ENCODE peak calls at places on chromosomes 2 and 18, in six cellular contexts. One of them, this sample, is unnamed.

GRCh38 chr2:54770676-54771075 is 47.2 kb downstream of the EML6 start:
- DNase-seq in neural progenitor cell: no peak
- DNase-seq in RPMI7951: peak; percentile 67
- DNase-seq in activated CD4-positive, alpha-beta T cell treated with anti-CD3 and anti-CD28 coated beads, Interleukin-2, amount 50 U/mL, for 24 hours: no peak
- DNase-seq in stimulated activated CD8-positive, alpha-beta memory T cell treated with anti-CD3 and anti-CD28 coated beads, Interleukin-7, amount 100 ng/mL, for 48 hours: no peak
- DNase-seq in lung microvascular endothelial cell: no peak
- DNase-seq in this sample: no peak

GRCh38 chr18:39313992-39314391 is 1748.4 kb upstream of the CELF4 start:
- DNase-seq in RPMI7951: no peak
- DNase-seq in neural progenitor cell: no peak
- DNase-seq in lung microvascular endothelial cell: no peak
- DNase-seq in stimulated activated CD8-positive, alpha-beta memory T cell treated with anti-CD3 and anti-CD28 coated beads, Interleukin-7, amount 100 ng/mL, for 48 hours: no peak
- DNase-seq in activated CD4-positive, alpha-beta T cell treated with anti-CD3 and anti-CD28 coated beads, Interleukin-2, amount 50 U/mL, for 24 hours: no peak
- DNase-seq in this sample: no peak

GRCh38 chr2:29627366-29627765 is 294.0 kb downstream of the ALK start:
- DNase-seq in activated CD4-positive, alpha-beta T cell treated with anti-CD3 and anti-CD28 coated beads, Interleukin-2, amount 50 U/mL, for 24 hours: no peak
- DNase-seq in stimulated activated CD8-positive, alpha-beta memory T cell treated with anti-CD3 and anti-CD28 coated beads, Interleukin-7, amount 100 ng/mL, for 48 hours: no peak
- DNase-seq in neural progenitor cell: no peak
- DNase-seq in RPMI7951: peak; percentile 59
- DNase-seq in lung microvascular endothelial cell: peak; percentile 61
- DNase-seq in this sample: peak; percentile 41

GRCh38 chr2:168992591-168993349 is 38.4 kb downstream of the ABCB11 start:
- DNase-seq in neural progenitor cell: no peak
- DNase-seq in stimulated activated CD8-positive, alpha-beta memory T cell treated with anti-CD3 and anti-CD28 coated beads, Interleukin-7, amount 100 ng/mL, for 48 hours: no peak
- DNase-seq in RPMI7951: no peak
- DNase-seq in lung microvascular endothelial cell: peak; percentile 55
- DNase-seq in activated CD4-positive, alpha-beta T cell treated with anti-CD3 and anti-CD28 coated beads, Interleukin-2, amount 50 U/mL, for 24 hours: no peak
- DNase-seq in this sample: no peak

GRCh38 chr2:187642498-187642897 is 88.3 kb upstream of the TFPI start:
- DNase-seq in activated CD4-positive, alpha-beta T cell treated with anti-CD3 and anti-CD28 coated beads, Interleukin-2, amount 50 U/mL, for 24 hours: no peak
- DNase-seq in lung microvascular endothelial cell: no peak
- DNase-seq in neural progenitor cell: no peak
- DNase-seq in stimulated activated CD8-positive, alpha-beta memory T cell treated with anti-CD3 and anti-CD28 coated beads, Interleukin-7, amount 100 ng/mL, for 48 hours: no peak
- DNase-seq in RPMI7951: no peak
- DNase-seq in this sample: peak; percentile 35

GRCh38 chr18:55199291-55199963 is 240.2 kb upstream of the CCDC68 start:
- DNase-seq in neural progenitor cell: no peak
- DNase-seq in RPMI7951: no peak
- DNase-seq in lung microvascular endothelial cell: no peak
- DNase-seq in activated CD4-positive, alpha-beta T cell treated with anti-CD3 and anti-CD28 coated beads, Interleukin-2, amount 50 U/mL, for 24 hours: no peak
- DNase-seq in stimulated activated CD8-positive, alpha-beta memory T cell treated with anti-CD3 and anti-CD28 coated beads, Interleukin-7, amount 100 ng/mL, for 48 hours: no peak
- DNase-seq in this sample: no peak

GRCh38 chr2:40457846-40458245 is 6.0 kb upstream of the SLC8A1 start:
- DNase-seq in activated CD4-positive, alpha-beta T cell treated with anti-CD3 and anti-CD28 coated beads, Interleukin-2, amount 50 U/mL, for 24 hours: no peak
- DNase-seq in RPMI7951: peak; percentile 77
- DNase-seq in stimulated activated CD8-positive, alpha-beta memory T cell treated with anti-CD3 and anti-CD28 coated beads, Interleukin-7, amount 100 ng/mL, for 48 hours: no peak
- DNase-seq in neural progenitor cell: no peak
- DNase-seq in lung microvascular endothelial cell: no peak
- DNase-seq in this sample: peak; percentile 52

GRCh38 chr18:48641981-48642380 is 103.2 kb downstream of the CTIF start:
- DNase-seq in stimulated activated CD8-positive, alpha-beta memory T cell treated with anti-CD3 and anti-CD28 coated beads, Interleukin-7, amount 100 ng/mL, for 48 hours: no peak
- DNase-seq in RPMI7951: no peak
- DNase-seq in lung microvascular endothelial cell: no peak
- DNase-seq in activated CD4-positive, alpha-beta T cell treated with anti-CD3 and anti-CD28 coated beads, Interleukin-2, amount 50 U/mL, for 24 hours: no peak
- DNase-seq in neural progenitor cell: no peak
- DNase-seq in this sample: no peak

GRCh38 chr2:240925191-240925575 is 19.0 kb downstream of the CROCC2 start:
- DNase-seq in RPMI7951: no peak
- DNase-seq in activated CD4-positive, alpha-beta T cell treated with anti-CD3 and anti-CD28 coated beads, Interleukin-2, amount 50 U/mL, for 24 hours: no peak
- DNase-seq in lung microvascular endothelial cell: no peak
- DNase-seq in stimulated activated CD8-positive, alpha-beta memory T cell treated with anti-CD3 and anti-CD28 coated beads, Interleukin-7, amount 100 ng/mL, for 48 hours: no peak
- DNase-seq in neural progenitor cell: no peak
- DNase-seq in this sample: no peak

GRCh38 chr2:203683932-203684556 is 22.4 kb upstream of the CD28 start:
- DNase-seq in activated CD4-positive, alpha-beta T cell treated with anti-CD3 and anti-CD28 coated beads, Interleukin-2, amount 50 U/mL, for 24 hours: no peak
- DNase-seq in RPMI7951: peak; percentile 88
- DNase-seq in stimulated activated CD8-positive, alpha-beta memory T cell treated with anti-CD3 and anti-CD28 coated beads, Interleukin-7, amount 100 ng/mL, for 48 hours: peak; percentile 25
- DNase-seq in lung microvascular endothelial cell: peak; percentile 97
- DNase-seq in neural progenitor cell: no peak
- DNase-seq in this sample: peak; percentile 72

GRCh38 chr2:16050261-16051045 is 110.1 kb downstream of the MYCN start:
- DNase-seq in RPMI7951: no peak
- DNase-seq in activated CD4-positive, alpha-beta T cell treated with anti-CD3 and anti-CD28 coated beads, Interleukin-2, amount 50 U/mL, for 24 hours: no peak
- DNase-seq in lung microvascular endothelial cell: no peak
- DNase-seq in neural progenitor cell: no peak
- DNase-seq in stimulated activated CD8-positive, alpha-beta memory T cell treated with anti-CD3 and anti-CD28 coated beads, Interleukin-7, amount 100 ng/mL, for 48 hours: no peak
- DNase-seq in this sample: no peak

GRCh38 chr18:56835331-56835730 is 184.2 kb downstream of the WDR7 start:
- DNase-seq in stimulated activated CD8-positive, alpha-beta memory T cell treated with anti-CD3 and anti-CD28 coated beads, Interleukin-7, amount 100 ng/mL, for 48 hours: no peak
- DNase-seq in neural progenitor cell: no peak
- DNase-seq in RPMI7951: no peak
- DNase-seq in lung microvascular endothelial cell: no peak
- DNase-seq in activated CD4-positive, alpha-beta T cell treated with anti-CD3 and anti-CD28 coated beads, Interleukin-2, amount 50 U/mL, for 24 hours: no peak
- DNase-seq in this sample: peak; percentile 1

GRCh38 chr18:48813833-48814489 is 136.8 kb downstream of the SMAD7 start:
- DNase-seq in neural progenitor cell: no peak
- DNase-seq in lung microvascular endothelial cell: no peak
- DNase-seq in RPMI7951: peak; percentile 42
- DNase-seq in stimulated activated CD8-positive, alpha-beta memory T cell treated with anti-CD3 and anti-CD28 coated beads, Interleukin-7, amount 100 ng/mL, for 48 hours: no peak
- DNase-seq in activated CD4-positive, alpha-beta T cell treated with anti-CD3 and anti-CD28 coated beads, Interleukin-2, amount 50 U/mL, for 24 hours: no peak
- DNase-seq in this sample: no peak

This sample was measured in HFFc6.